ENCODE peak calls at places on chromosomes 5 and 9, in nine cellular contexts. I is fibroblast of mammary gland; E is T-helper 17 cell; X is tibial artery; N is HuH-7; M is stimulated activated naive CD4-positive, alpha-beta T cell; Y is GM20000; Q is GM13976; V is endothelial cell. Z is an unnamed sample.
A peak's percentile ranks its signal among the peaks of the same experiment; 100 is the strongest.

GRCh38 chr9:138101444-138102234 is 224.1 kb downstream of the CACNA1B start:
- DNase-seq in I (no peak), E (no peak), X (no peak), N (peak; percentile 3), M (no peak), Y (peak; percentile 11), Q (peak; percentile 25), V (no peak), Z (no peak)

GRCh38 chr5:115621365-115621900 is 4.4 kb downstream of the TMED7 start:
- DNase-seq in I (no peak), E (no peak), X (no peak), N (no peak), M (no peak), Y (no peak), Q (no peak), V (no peak), Z (no peak)

GRCh38 chr5:54212331-54212730 is 98.0 kb downstream of the ARL15 start:
- DNase-seq in I (no peak), E (no peak), X (no peak), N (no peak), M (no peak), Y (no peak), Q (no peak), V (no peak), Z (no peak)

GRCh38 chr9:21591221-21592062 is 109.3 kb upstream of the IFNE start:
- DNase-seq in I (peak; percentile 99), E (no peak), X (peak; percentile 79), N (no peak), M (no peak), Y (no peak), Q (no peak), V (no peak), Z (no peak)

GRCh38 chr5:140563554-140563953 is 844 bp downstream of the APBB3 start:
- DNase-seq in I (no peak), E (no peak), X (no peak), N (no peak), M (no peak), Y (no peak), Q (no peak), V (no peak), Z (no peak)

GRCh38 chr5:154134499-154134898 is 56.0 kb upstream of the GALNT10 start:
- DNase-seq in I (no peak), E (no peak), X (no peak), N (no peak), M (no peak), Y (no peak), Q (no peak), V (no peak), Z (no peak)

GRCh38 chr9:90783552-90783951 is 18.1 kb upstream of the SYK start:
- DNase-seq in I (no peak), E (no peak), X (no peak), N (no peak), M (no peak), Y (no peak), Q (no peak), V (no peak), Z (no peak)

GRCh38 chr9:107174441-107174840 is 108.6 kb upstream of the RAD23B start:
- DNase-seq in I (peak; percentile 26), E (no peak), X (no peak), N (no peak), M (no peak), Y (no peak), Q (no peak), V (no peak), Z (no peak)

GRCh38 chr9:764105-764524 is 77.4 kb upstream of the DMRT1 start:
- DNase-seq in I (peak; percentile 88), E (no peak), X (peak; percentile 60), N (peak; percentile 59), M (peak; percentile 4), Y (peak; percentile 63), Q (peak; percentile 61), V (peak; percentile 58), Z (no peak)

GRCh38 chr5:36635721-36636390 is 29.4 kb downstream of the SLC1A3 start:
- DNase-seq in I (no peak), E (no peak), X (no peak), N (no peak), M (no peak), Y (no peak), Q (no peak), V (no peak), Z (no peak)

GRCh38 chr5:163306421-163306820 is 131.0 kb upstream of the CCNG1 start:
- DNase-seq in I (peak; percentile 33), E (no peak), X (no peak), N (peak; percentile 4), M (no peak), Y (no peak), Q (no peak), V (no peak), Z (no peak)

GRCh38 chr9:81737871-81738507 is 48.6 kb upstream of the TLE1 start:
- DNase-seq in I (peak; percentile 92), E (no peak), X (peak; percentile 37), N (no peak), M (no peak), Y (no peak), Q (no peak), V (no peak), Z (no peak)